ENCODE peak calls at places on chromosome 12, in five cellular contexts. U, I, H, G and J are unnamed samples.

GRCh38 chr12:6267007-6267721 is 43.3 kb upstream of the PLEKHG6 start:
- DNase-seq in U (no peak), I (peak; percentile 48), H (no peak), G (no peak), J (peak; percentile 36)

GRCh38 chr12:12333980-12334709 is 15.9 kb downstream of the MANSC1 start:
- DNase-seq in U (peak; percentile 75), I (peak; percentile 68), H (peak; percentile 53), G (peak; percentile 46), J (peak; percentile 65)

GRCh38 chr12:56836317-56836716 is 73.2 kb downstream of the HSD17B6 start:
- DNase-seq in U (no peak), I (no peak), H (no peak), G (no peak), J (peak; percentile 29)

GRCh38 chr12:80411787-80412186 is 32.2 kb upstream of the PTPRQ start:
- DNase-seq in U (no peak), I (no peak), H (no peak), G (no peak), J (no peak)

GRCh38 chr12:124621296-124621660 is 53.9 kb upstream of the NCOR2 start:
- DNase-seq in U (no peak), I (no peak), H (no peak), G (no peak), J (no peak)

GRCh38 chr12:108367436-108367835 is 28.3 kb upstream of the CMKLR1 start:
- DNase-seq in U (no peak), I (no peak), H (no peak), G (no peak), J (peak; percentile 25)

GRCh38 chr12:80313184-80313583 is 130.9 kb upstream of the PTPRQ start:
- DNase-seq in U (no peak), I (no peak), H (no peak), G (no peak), J (no peak)

GRCh38 chr12:52058631-52059324 is 7.5 kb downstream of the NR4A1 start:
- DNase-seq in U (no peak), I (no peak), H (no peak), G (no peak), J (no peak)

GRCh38 chr12:124842800-124843510 is 20.7 kb downstream of the SCARB1 start:
- DNase-seq in U (no peak), I (no peak), H (no peak), G (no peak), J (no peak)

GRCh38 chr12:15838986-15839385 is 43.2 kb upstream of the STRAP start:
- DNase-seq in U (no peak), I (no peak), H (no peak), G (no peak), J (no peak)